ENCODE peak calls at places on chromosomes 1 and 21, in seven cellular contexts. I, D, U, A, R, Z and Y are unnamed samples. For H3K4me1, the result is how much of the 10 kb centered on the place peaks cover.

GRCh38 chr1:146019225-146020057 is 2.1 kb downstream of the HJV start:
- DNase-seq in I (peak), D (no peak), U (no peak), A (peak), R (no peak), Z (no peak), Y (no peak)

GRCh38 chr1:167158813-167159275 is 61.8 kb upstream of the POU2F1 start:
- DNase-seq in I (no peak), D (no peak), U (no peak), A (no peak), R (no peak), Z (no peak), Y (no peak)

GRCh38 chr1:1183833-1184775 is 10.4 kb downstream of the TTLL10 start:
- DNase-seq in I (no peak), D (no peak), U (no peak), A (peak), R (no peak), Z (no peak), Y (no peak)

GRCh38 chr1:222171005-222171404 is 376.9 kb downstream of the HHIPL2 start:
- DNase-seq in I (no peak), D (no peak), U (no peak), A (no peak), R (peak), Z (peak), Y (peak)

GRCh38 chr1:95983831-95984230 is 737.8 kb upstream of the PTBP2 start:
- DNase-seq in I (no peak), D (no peak), U (no peak), A (no peak), R (no peak), Z (no peak), Y (no peak)

GRCh38 chr1:206706298-206706791 is 21.6 kb downstream of the MAPKAPK2 start:
- DNase-seq in I (no peak), D (peak), U (no peak), A (peak), R (no peak), Z (peak), Y (peak)

GRCh38 chr1:218165687-218166088 is 119.4 kb upstream of the RRP15 start:
- DNase-seq in I (no peak), D (no peak), U (no peak), A (no peak), R (no peak), Z (no peak), Y (no peak)

GRCh38 chr21:17931080-17931479 is 111.9 kb upstream of the C21orf91 start:
- DNase-seq in I (no peak), D (no peak), U (no peak), A (no peak), R (no peak), Z (no peak), Y (no peak)

GRCh38 chr1:235919797-235920475 is 53.2 kb upstream of the LYST start:
- DNase-seq in I (no peak), D (no peak), U (no peak), A (no peak), R (no peak), Z (peak), Y (peak)

GRCh38 chr1:29682171-29682917 is 446.0 kb downstream of the PTPRU start:
- DNase-seq in I (no peak), D (peak), U (no peak), A (no peak), R (no peak), Z (no peak), Y (no peak)

GRCh38 chr1:231357831-231358354 is 19.8 kb downstream of the SPRTN start:
- DNase-seq in I (no peak), D (no peak), U (no peak), A (no peak), R (peak), Z (peak), Y (peak)

GRCh38 chr1:108845991-108846390 is 10.9 kb downstream of the AKNAD1 start:
- DNase-seq in I (no peak), D (no peak), U (no peak), A (no peak), R (no peak), Z (no peak), Y (no peak)

GRCh38 chr1:22717038-22717758 is 6.6 kb downstream of the EPHB2 start:
- DNase-seq in I (peak), D (peak), U (peak), A (no peak), R (peak), Z (no peak), Y (no peak)

GRCh38 chr1:62068978-62069377 is 125.7 kb upstream of the L1TD1 start:
- DNase-seq in I (no peak), D (no peak), U (no peak), A (no peak), R (no peak), Z (peak), Y (no peak)

GRCh38 chr1:175033931-175034330 is 10.7 kb upstream of the MRPS14 start:
- DNase-seq in I (no peak), D (no peak), U (no peak), A (no peak), R (peak), Z (no peak), Y (no peak)

GRCh38 chr1:2970311-2971145 is 50.7 kb upstream of the ACTRT2 start:
- DNase-seq in I (peak), D (peak), U (no peak), A (no peak), R (no peak), Z (no peak), Y (no peak)

GRCh38 chr1:55039342-55040082 is at the start of gene PCSK9:
- DNase-seq in I (peak), D (peak), U (peak), A (no peak), R (peak), Z (peak), Y (peak)

GRCh38 chr1:89358287-89358893 is 5.5 kb upstream of the GBP6 start:
- DNase-seq in I (peak), D (peak), U (peak), A (peak), R (peak), Z (peak), Y (peak)

GRCh38 chr1:226185153-226186036 is 1.1 kb downstream of the ACBD3 start:
- DNase-seq in I (no peak), D (no peak), U (no peak), A (no peak), R (peak), Z (peak), Y (peak)

GRCh38 chr1:69707103-69707502 is 139.4 kb downstream of the LRRC7 start:
- DNase-seq in I (no peak), D (no peak), U (no peak), A (no peak), R (no peak), Z (no peak), Y (no peak)

GRCh38 chr1:101330427-101331130 is 93.8 kb downstream of the S1PR1 start:
- DNase-seq in I (no peak), D (no peak), U (no peak), A (no peak), R (no peak), Z (no peak), Y (no peak)
- H3K4me1 ChIP-seq in I (under half), D (under half), U (under half), A (under half), R (under half), Z (under half), Y (under half)

GRCh38 chr1:91791103-91791502 is 94.8 kb downstream of the TGFBR3 start:
- DNase-seq in I (no peak), D (no peak), U (no peak), A (no peak), R (no peak), Z (no peak), Y (no peak)
- H3K4me1 ChIP-seq in I (under half), D (under half), U (under half), A (under half), R (under half), Z (under half), Y (under half)

DNA sequence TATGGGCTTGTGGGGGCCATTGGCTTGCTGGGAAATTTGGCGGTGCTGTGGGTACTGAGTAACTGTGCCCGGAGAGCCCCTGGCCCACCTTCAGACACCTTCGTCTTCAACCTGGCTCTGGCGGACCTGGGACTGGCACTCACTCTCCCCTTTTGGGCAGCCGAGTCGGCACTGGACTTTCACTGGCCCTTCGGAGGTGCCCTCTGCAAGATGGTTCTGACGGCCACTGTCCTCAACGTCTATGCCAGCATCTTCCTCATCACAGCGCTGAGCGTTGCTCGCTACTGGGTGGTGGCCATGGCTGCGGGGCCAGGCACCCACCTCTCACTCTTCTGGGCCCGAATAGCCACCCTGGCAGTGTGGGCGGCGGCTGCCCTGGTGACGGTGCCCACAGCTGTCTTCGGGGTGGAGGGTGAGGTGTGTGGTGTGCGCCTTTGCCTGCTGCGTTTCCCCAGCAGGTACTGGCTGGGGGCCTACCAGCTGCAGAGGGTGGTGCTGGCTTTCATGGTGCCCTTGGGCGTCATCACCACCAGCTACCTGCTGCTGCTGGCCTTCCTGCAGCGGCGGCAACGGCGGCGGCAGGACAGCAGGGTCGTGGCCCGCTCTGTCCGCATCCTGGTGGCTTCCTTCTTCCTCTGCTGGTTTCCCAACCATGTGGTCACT is 538 bp downstream of the RXFP4 start:
- DNase-seq in I (peak), D (peak), U (no peak), A (no peak), R (no peak), Z (peak), Y (no peak)
- H3K4me1 ChIP-seq in I (under half), D (half or more), U (under half), A (under half), R (under half), Z (under half), Y (under half)

GRCh38 chr1:101240041-101240430 is 3.2 kb downstream of the S1PR1 start:
- DNase-seq in I (no peak), D (no peak), U (no peak), A (no peak), R (no peak), Z (no peak), Y (no peak)
- H3K4me1 ChIP-seq in I (under half), D (under half), U (under half), A (under half), R (under half), Z (under half), Y (under half)

GRCh38 chr1:202163281-202164270 is 3.2 kb upstream of the PTPN7 start:
- DNase-seq in I (no peak), D (peak), U (no peak), A (no peak), R (no peak), Z (no peak), Y (no peak)
- H3K4me1 ChIP-seq in I (under half), D (under half), U (under half), A (under half), R (under half), Z (under half), Y (under half)

GRCh38 chr1:181251713-181252075 is 163.2 kb downstream of the IER5 start:
- DNase-seq in I (no peak), D (no peak), U (no peak), A (no peak), R (no peak), Z (no peak), Y (peak)
- H3K4me1 ChIP-seq in I (under half), D (under half), U (under half), A (under half), R (under half), Z (under half), Y (under half)

DNA sequence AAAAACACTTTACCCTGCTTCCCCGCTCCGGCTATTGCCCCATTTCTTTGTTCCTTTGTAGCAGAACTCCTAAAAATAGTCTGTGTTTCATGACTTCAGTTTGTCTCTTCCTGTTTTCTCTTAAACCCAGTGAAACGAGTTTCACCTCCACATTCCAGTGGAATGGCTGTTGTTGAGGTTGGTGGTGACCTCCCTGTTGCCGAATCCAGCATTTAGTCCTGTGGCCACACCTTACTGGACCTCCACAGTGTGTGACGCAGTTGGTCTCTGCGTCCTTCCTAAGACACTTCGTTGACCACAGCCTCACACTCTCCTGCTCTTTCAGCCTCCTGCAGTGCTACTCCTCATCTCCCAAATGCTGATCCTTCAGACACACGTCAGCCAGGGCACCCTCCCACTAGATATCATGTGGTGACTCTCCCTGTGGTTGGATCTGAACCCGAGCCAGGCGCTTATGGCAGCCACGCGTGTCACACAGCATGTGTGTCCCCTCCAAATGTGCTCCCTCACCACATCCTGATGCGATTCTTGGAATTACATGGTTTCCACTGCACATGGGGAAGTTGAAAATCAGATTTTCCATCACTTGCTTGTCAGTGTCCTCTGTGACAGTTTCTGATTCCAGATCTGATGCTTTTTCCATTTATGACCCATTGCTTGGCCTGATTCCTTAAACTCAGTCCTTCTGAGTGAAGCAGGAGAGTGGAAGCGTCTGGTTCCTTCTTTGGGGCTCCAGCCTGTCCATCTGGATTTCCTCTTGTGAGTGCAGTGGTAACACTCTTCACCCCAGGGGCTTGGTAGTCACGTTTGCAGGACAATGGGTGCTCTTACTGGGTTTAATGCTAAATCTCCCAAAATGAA is 99.1 kb upstream of the ARTN start:
- DNase-seq in I (no peak), D (peak), U (no peak), A (peak), R (no peak), Z (peak), Y (peak)
- H3K4me1 ChIP-seq in I (under half), D (under half), U (under half), A (under half), R (under half), Z (under half), Y (under half)

GRCh38 chr1:26784023-26784871 is 3.5 kb upstream of the PIGV start:
- DNase-seq in I (no peak), D (no peak), U (peak), A (no peak), R (peak), Z (peak), Y (peak)
- H3K4me1 ChIP-seq in I (under half), D (under half), U (under half), A (under half), R (under half), Z (under half), Y (under half)

DNA sequence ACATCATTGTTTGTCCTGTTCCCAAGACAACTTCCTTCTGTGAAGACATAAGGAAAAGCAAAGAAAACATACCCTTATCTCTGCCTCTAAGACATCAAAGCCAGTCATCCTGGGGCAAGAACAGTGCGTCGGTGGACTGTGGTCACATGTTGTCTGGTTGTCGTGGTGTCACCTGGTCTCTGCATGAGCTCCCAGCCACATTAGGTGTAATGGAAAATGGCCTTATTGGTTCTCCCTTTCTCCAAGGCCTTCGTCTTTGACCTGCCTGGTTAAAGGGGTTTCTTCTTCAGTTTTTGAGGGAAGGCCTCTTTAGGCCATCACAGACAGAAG is 17.7 kb downstream of the TRAF5 start:
- DNase-seq in I (no peak), D (no peak), U (no peak), A (no peak), R (peak), Z (no peak), Y (peak)
- H3K4me1 ChIP-seq in I (under half), D (under half), U (under half), A (under half), R (under half), Z (under half), Y (under half)